ENCODE peak calls at places on chromosomes 5 and 9, in seven cellular contexts. V, O, L, Q, Z, F and A are unnamed samples.

GRCh38 chr9:113901196-113901818 is 25.2 kb downstream of the ZNF618 start:
- DNase-seq in V (no peak), O (no peak), L (no peak), Q (no peak), Z (no peak), F (no peak), A (no peak)

GRCh38 chr5:777756-778161 is 6.8 kb downstream of the ZDHHC11B start:
- DNase-seq in V (peak; percentile 29), O (no peak), L (peak; percentile 66), Q (no peak), Z (no peak), F (no peak), A (no peak)

GRCh38 chr9:36584626-36585460 is 12.1 kb downstream of the MELK start:
- DNase-seq in V (no peak), O (no peak), L (no peak), Q (peak; percentile 43), Z (no peak), F (no peak), A (no peak)

GRCh38 chr9:35538361-35539234 is 48.7 kb downstream of the RUSC2 start:
- DNase-seq in V (peak; percentile 75), O (peak; percentile 86), L (peak; percentile 86), Q (peak; percentile 91), Z (peak; percentile 91), F (no peak), A (peak; percentile 80)

GRCh38 chr5:180641566-180641900 is 7.9 kb downstream of the FLT4 start:
- DNase-seq in V (peak; percentile 14), O (no peak), L (no peak), Q (no peak), Z (peak; percentile 34), F (no peak), A (no peak)

GRCh38 chr9:100637787-100638186 is 59.9 kb downstream of the CAVIN4 start:
- DNase-seq in V (no peak), O (peak; percentile 85), L (no peak), Q (no peak), Z (no peak), F (no peak), A (no peak)

GRCh38 chr5:139415221-139415861 is 11.5 kb upstream of the SPATA24 start:
- DNase-seq in V (peak; percentile 73), O (no peak), L (no peak), Q (no peak), Z (no peak), F (no peak), A (no peak)

GRCh38 chr5:181231444-181231843 is 8.4 kb downstream of the TRIM41 start:
- DNase-seq in V (no peak), O (no peak), L (no peak), Q (no peak), Z (no peak), F (no peak), A (peak; percentile 13)

GRCh38 chr5:92652735-92653134 is 928.3 kb downstream of the NR2F1-AS1 start:
- DNase-seq in V (no peak), O (no peak), L (no peak), Q (no peak), Z (no peak), F (no peak), A (no peak)

GRCh38 chr5:173564106-173564505 is 52.3 kb downstream of the BOD1 start:
- DNase-seq in V (no peak), O (no peak), L (no peak), Q (no peak), Z (no peak), F (no peak), A (no peak)

GRCh38 chr5:68433921-68434879 is 218.6 kb downstream of the PIK3R1 start:
- DNase-seq in V (peak; percentile 84), O (no peak), L (peak; percentile 94), Q (peak; percentile 97), Z (peak; percentile 96), F (peak; percentile 55), A (peak; percentile 95)

GRCh38 chr9:122125158-122125890 is 32.2 kb upstream of the TTLL11 start:
- DNase-seq in V (peak; percentile 80), O (peak; percentile 83), L (no peak), Q (peak; percentile 83), Z (peak; percentile 84), F (peak; percentile 76), A (peak; percentile 92)
- TF ChIP-seq CTCF in V (peak; percentile 94), O (peak; percentile 96), L (peak; percentile 92), Q (peak; percentile 91), Z (peak; percentile 95), F (peak; percentile 91), A (peak; percentile 90)

GRCh38 chr9:11319477-11320060 is 706.8 kb upstream of the PTPRD start:
- DNase-seq in V (no peak), O (peak; percentile 70), L (no peak), Q (peak; percentile 13), Z (no peak), F (no peak), A (no peak)
- TF ChIP-seq CTCF in V (peak; percentile 27), O (peak; percentile 74), L (peak; percentile 11), Q (peak; percentile 38), Z (no peak), F (no peak), A (no peak)

DNA sequence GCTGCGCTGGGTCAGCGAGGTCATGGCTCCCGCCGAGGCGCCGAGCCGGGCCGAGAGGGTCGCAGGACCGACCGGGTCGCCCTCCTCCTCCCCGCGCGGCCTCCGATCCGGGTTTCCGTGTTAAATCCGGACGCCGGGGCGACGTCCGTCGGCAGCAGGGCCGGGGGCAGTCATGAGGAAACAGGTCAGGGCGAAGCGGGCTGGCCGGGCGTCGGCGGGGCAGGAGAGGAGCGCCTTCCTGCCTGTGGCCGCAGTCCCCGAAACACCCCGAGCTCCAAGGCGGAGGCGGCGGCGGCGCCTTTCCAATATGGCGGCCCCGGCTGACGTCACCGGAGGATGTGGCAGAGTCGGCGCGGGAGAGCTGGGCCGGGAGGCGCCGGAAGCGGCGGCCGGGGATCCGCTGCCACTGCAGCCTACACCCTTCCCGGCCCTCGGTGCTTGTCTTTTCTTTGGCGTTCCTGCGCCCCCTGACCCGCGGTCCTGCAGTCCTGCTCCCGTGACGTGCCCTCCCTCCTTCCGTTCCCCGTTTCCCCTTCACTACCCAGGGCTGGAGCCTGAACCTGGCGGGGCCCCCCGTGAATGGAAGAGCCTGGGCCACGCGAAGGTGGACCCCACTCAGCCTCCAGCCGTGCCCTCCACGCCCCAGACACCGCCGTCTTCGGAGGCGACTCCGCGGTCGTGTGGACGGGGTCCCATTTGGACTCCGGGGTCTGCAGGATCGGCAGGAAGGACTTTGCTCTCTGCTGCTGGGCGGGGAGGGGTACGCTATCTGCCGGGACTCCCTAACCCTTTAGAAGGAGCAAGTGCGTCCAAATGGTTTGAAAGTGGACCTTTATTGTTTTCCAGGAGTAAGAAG is at the start of gene GOLPH3:
- DNase-seq in V (peak; percentile 96), O (peak; percentile 96), L (peak; percentile 97), Q (peak; percentile 86), Z (peak; percentile 95), F (peak; percentile 84), A (peak; percentile 94)
- TF ChIP-seq CTCF in V (peak; percentile 11), O (no peak), L (peak; percentile 10), Q (no peak), Z (no peak), F (no peak), A (peak; percentile 32)

GRCh38 chr9:20941177-20941690 is 90.2 kb downstream of the HACD4 start:
- DNase-seq in V (peak; percentile 30), O (peak; percentile 98), L (no peak), Q (peak; percentile 78), Z (no peak), F (peak; percentile 30), A (peak; percentile 35)
- TF ChIP-seq CTCF in V (peak; percentile 88), O (peak; percentile 92), L (peak; percentile 63), Q (peak; percentile 85), Z (peak; percentile 76), F (peak; percentile 91), A (peak; percentile 77)

DNA sequence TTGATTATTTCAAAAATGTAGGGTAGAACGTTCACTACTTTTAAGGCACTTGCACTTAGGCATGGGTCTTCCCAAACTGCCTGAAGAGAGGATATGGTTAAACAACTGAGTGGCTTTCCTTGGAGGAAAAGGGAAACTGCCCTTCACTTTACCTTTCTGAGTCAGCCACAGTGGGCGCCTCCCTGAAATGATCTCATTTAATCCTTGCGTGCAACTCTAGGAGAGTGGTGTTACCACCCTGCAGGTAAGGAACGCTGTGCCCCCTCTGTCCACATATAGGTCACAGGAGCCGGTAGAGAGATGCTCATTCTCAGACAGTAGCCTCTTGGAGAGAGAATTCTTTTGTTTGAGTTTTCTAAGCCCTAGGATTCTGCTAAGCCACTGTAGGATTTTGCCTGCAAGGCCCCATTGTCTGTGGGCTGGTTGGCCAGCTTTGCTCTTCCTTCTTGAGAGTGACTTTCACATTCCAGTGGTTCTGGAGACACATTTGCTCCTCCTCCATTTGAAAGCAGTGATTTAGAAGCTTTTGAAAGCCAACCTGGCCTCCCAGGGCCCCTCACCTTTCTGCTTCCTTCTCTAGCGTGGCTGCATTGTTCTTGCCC is 110.3 kb upstream of the CTSL start:
- DNase-seq in V (no peak), O (no peak), L (no peak), Q (peak; percentile 31), Z (no peak), F (no peak), A (no peak)
- TF ChIP-seq CTCF in V (no peak), O (no peak), L (no peak), Q (no peak), Z (no peak), F (no peak), A (no peak)

GRCh38 chr5:160260006-160260775 is 30.9 kb downstream of the FABP6 start:
- DNase-seq in V (no peak), O (no peak), L (no peak), Q (no peak), Z (no peak), F (no peak), A (no peak)
- TF ChIP-seq CTCF in V (no peak), O (no peak), L (no peak), Q (no peak), Z (no peak), F (no peak), A (no peak)

DNA sequence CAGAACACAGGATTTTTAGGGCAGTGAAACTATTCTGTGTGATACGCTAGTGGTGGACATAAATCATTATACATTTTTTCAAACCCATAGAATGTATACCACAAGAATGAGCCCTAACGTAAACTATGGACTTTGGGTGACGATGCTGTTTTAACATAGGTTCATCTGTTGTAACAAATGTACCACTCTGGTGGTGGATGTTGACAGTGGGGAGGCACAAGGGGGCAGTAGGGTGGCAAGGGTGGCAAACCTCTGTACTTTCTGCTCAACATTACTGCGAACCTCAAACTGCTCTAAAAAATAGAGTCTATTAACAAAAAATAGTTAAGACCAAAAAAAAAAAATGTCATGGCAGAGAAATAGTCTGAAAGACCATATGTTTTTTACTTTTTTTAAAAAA is 9.1 kb upstream of the MVB12B start:
- DNase-seq in V (no peak), O (no peak), L (no peak), Q (no peak), Z (no peak), F (peak; percentile 19), A (no peak)
- TF ChIP-seq CTCF in V (no peak), O (peak; percentile 40), L (no peak), Q (peak; percentile 13), Z (peak; percentile 24), F (peak; percentile 66), A (peak; percentile 37)